ENCODE peak calls at places on chromosomes 7 and 10, in seven cellular contexts. One of them, this sample, is unnamed. For H3K36me3, the result is how much of the 10 kb centered on the place peaks cover.

GRCh38 chr10:109933984-109934565 is 10.8 kb upstream of the XPNPEP1 start:
- DNase-seq in tibial nerve: no peak
- DNase-seq in neuronal stem cell: no peak
- DNase-seq in adrenal gland: no peak
- DNase-seq in lower lobe of right lung: no peak
- DNase-seq in PC-9: no peak
- DNase-seq in H7: peak
- DNase-seq in this sample: no peak

GRCh38 chr10:101011517-101012423 is 12.2 kb downstream of the LZTS2 start:
- DNase-seq in adrenal gland: no peak
- DNase-seq in H7: peak
- DNase-seq in PC-9: no peak
- DNase-seq in neuronal stem cell: no peak
- DNase-seq in lower lobe of right lung: no peak
- DNase-seq in tibial nerve: no peak
- DNase-seq in this sample: no peak

GRCh38 chr7:142196066-142196840 is 61.6 kb downstream of the PRSS58 start:
- DNase-seq in tibial nerve: no peak
- DNase-seq in neuronal stem cell: no peak
- DNase-seq in adrenal gland: no peak
- DNase-seq in lower lobe of right lung: no peak
- DNase-seq in H7: no peak
- DNase-seq in PC-9: no peak
- DNase-seq in this sample: no peak

GRCh38 chr7:69211336-69211735 is 386.9 kb upstream of the AUTS2 start:
- DNase-seq in lower lobe of right lung: no peak
- DNase-seq in adrenal gland: peak
- DNase-seq in H7: no peak
- DNase-seq in PC-9: no peak
- DNase-seq in tibial nerve: no peak
- DNase-seq in neuronal stem cell: no peak
- DNase-seq in this sample: no peak

GRCh38 chr10:87771871-87772500 is 46.0 kb downstream of the ATAD1 start:
- DNase-seq in PC-9: no peak
- DNase-seq in tibial nerve: no peak
- DNase-seq in H7: no peak
- DNase-seq in adrenal gland: no peak
- DNase-seq in neuronal stem cell: no peak
- DNase-seq in lower lobe of right lung: no peak
- DNase-seq in this sample: no peak

GRCh38 chr7:113099284-113099919 is 12.8 kb upstream of the GPR85 start:
- DNase-seq in adrenal gland: no peak
- DNase-seq in PC-9: peak
- DNase-seq in tibial nerve: no peak
- DNase-seq in neuronal stem cell: no peak
- DNase-seq in H7: no peak
- DNase-seq in lower lobe of right lung: no peak
- DNase-seq in this sample: no peak

GRCh38 chr10:93903051-93903450 is 9.3 kb downstream of the SLC35G1 start:
- DNase-seq in lower lobe of right lung: no peak
- DNase-seq in neuronal stem cell: no peak
- DNase-seq in PC-9: no peak
- DNase-seq in H7: no peak
- DNase-seq in tibial nerve: no peak
- DNase-seq in adrenal gland: no peak
- DNase-seq in this sample: no peak

GRCh38 chr7:66669088-66669487 is 40.4 kb downstream of the KCTD7 start:
- DNase-seq in H7: peak
- DNase-seq in neuronal stem cell: no peak
- DNase-seq in PC-9: no peak
- DNase-seq in lower lobe of right lung: no peak
- DNase-seq in adrenal gland: no peak
- DNase-seq in tibial nerve: peak
- DNase-seq in this sample: no peak

GRCh38 chr7:158910254-158911053 is 54.1 kb downstream of the DYNC2I1 start:
- DNase-seq in neuronal stem cell: no peak
- DNase-seq in PC-9: no peak
- DNase-seq in lower lobe of right lung: peak
- DNase-seq in tibial nerve: no peak
- DNase-seq in H7: peak
- DNase-seq in adrenal gland: no peak
- DNase-seq in this sample: no peak

GRCh38 chr7:122520961-122521555 is 177.9 kb downstream of the RNF133 start:
- DNase-seq in lower lobe of right lung: no peak
- DNase-seq in tibial nerve: no peak
- DNase-seq in neuronal stem cell: no peak
- DNase-seq in adrenal gland: no peak
- DNase-seq in PC-9: no peak
- DNase-seq in H7: no peak
- DNase-seq in this sample: no peak

GRCh38 chr7:68401313-68401712 is 1197.0 kb upstream of the AUTS2 start:
- DNase-seq in PC-9: no peak
- DNase-seq in neuronal stem cell: no peak
- DNase-seq in H7: no peak
- DNase-seq in tibial nerve: no peak
- DNase-seq in lower lobe of right lung: no peak
- DNase-seq in adrenal gland: no peak
- DNase-seq in this sample: no peak

GRCh38 chr10:80137031-80137712 is 4.6 kb downstream of the PLAC9 start:
- DNase-seq in H7: peak
- DNase-seq in tibial nerve: peak
- DNase-seq in PC-9: no peak
- DNase-seq in adrenal gland: no peak
- DNase-seq in lower lobe of right lung: no peak
- DNase-seq in neuronal stem cell: no peak
- DNase-seq in this sample: no peak

GRCh38 chr10:17872191-17873091 is 63.3 kb downstream of the MRC1 start:
- DNase-seq in H7: no peak
- DNase-seq in adrenal gland: no peak
- DNase-seq in tibial nerve: no peak
- DNase-seq in neuronal stem cell: peak
- DNase-seq in PC-9: peak
- DNase-seq in lower lobe of right lung: no peak
- DNase-seq in this sample: no peak

GRCh38 chr10:125742465-125742864 is 23.0 kb downstream of the EDRF1 start:
- DNase-seq in tibial nerve: no peak
- DNase-seq in PC-9: no peak
- DNase-seq in lower lobe of right lung: no peak
- DNase-seq in neuronal stem cell: no peak
- DNase-seq in adrenal gland: no peak
- DNase-seq in H7: no peak
- DNase-seq in this sample: no peak

GRCh38 chr7:139784643-139785042 is 6.8 kb upstream of the HIPK2 start:
- DNase-seq in neuronal stem cell: no peak
- DNase-seq in lower lobe of right lung: no peak
- DNase-seq in PC-9: no peak
- DNase-seq in tibial nerve: no peak
- DNase-seq in H7: no peak
- DNase-seq in adrenal gland: no peak
- DNase-seq in this sample: no peak

GRCh38 chr10:3424102-3424803 is 251.7 kb upstream of the PITRM1 start:
- DNase-seq in adrenal gland: peak
- DNase-seq in tibial nerve: no peak
- DNase-seq in PC-9: no peak
- DNase-seq in H7: no peak
- DNase-seq in neuronal stem cell: no peak
- DNase-seq in lower lobe of right lung: peak
- DNase-seq in this sample: no peak

GRCh38 chr7:150903627-150904026 is 51.3 kb downstream of the AOC1 start:
- DNase-seq in neuronal stem cell: no peak
- DNase-seq in lower lobe of right lung: peak
- DNase-seq in adrenal gland: peak
- DNase-seq in PC-9: peak
- DNase-seq in tibial nerve: no peak
- DNase-seq in H7: no peak
- DNase-seq in this sample: no peak

GRCh38 chr7:133339772-133340171 is 86.9 kb downstream of the EXOC4 start:
- DNase-seq in PC-9: no peak
- DNase-seq in adrenal gland: no peak
- DNase-seq in H7: no peak
- DNase-seq in lower lobe of right lung: no peak
- DNase-seq in neuronal stem cell: no peak
- DNase-seq in tibial nerve: no peak
- DNase-seq in this sample: no peak

DNA sequence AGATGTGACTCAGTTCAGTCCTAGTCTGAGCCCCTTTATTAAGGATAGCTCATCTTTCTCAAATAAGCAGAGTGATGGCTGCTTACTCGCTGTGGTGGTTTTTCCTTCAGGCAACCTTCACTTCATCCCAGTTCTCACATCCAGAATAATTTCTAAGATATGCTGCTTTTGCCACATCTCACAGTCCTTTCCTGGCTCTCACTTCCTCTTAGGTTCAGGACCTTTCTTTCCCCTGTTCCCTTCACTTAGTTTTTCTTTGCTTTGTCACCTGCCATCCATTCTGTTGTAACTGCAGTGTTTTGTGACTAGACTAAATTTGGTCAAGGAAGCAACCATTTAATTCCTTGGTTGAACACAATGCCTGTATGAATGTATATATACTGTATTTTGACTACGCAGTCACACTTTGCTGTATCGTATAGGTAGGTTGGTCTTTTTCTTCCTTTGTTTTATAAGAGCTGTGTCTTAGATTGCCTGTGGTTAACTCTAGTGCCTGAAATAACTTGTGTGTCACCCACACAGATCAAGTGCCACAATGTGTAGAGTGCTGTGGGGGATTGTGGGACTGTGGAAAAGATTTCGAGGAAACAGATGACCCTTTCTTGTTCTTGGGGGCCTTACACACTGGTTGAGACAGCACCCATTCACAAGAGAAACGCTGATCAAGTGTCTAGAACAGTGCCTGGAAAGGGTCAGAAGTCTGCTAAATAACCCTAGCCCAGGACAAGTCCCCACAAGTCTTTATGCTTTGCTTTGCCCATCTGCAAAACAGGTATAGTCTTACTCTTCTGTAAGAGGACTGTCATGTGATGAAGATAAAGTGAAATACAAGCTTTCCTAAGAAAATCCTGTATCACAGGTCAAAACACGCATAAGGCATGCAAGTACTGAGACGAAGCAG is 2.6 kb downstream of the ZNF655 start:
- DNase-seq in PC-9: no peak
- DNase-seq in lower lobe of right lung: no peak
- DNase-seq in H7: no peak
- DNase-seq in neuronal stem cell: no peak
- DNase-seq in adrenal gland: no peak
- DNase-seq in tibial nerve: no peak
- DNase-seq in this sample: no peak
- H3K36me3 ChIP-seq in PC-9: under half
- H3K36me3 ChIP-seq in lower lobe of right lung: half or more
- H3K36me3 ChIP-seq in H7: under half
- H3K36me3 ChIP-seq in neuronal stem cell: half or more
- H3K36me3 ChIP-seq in adrenal gland: under half
- H3K36me3 ChIP-seq in tibial nerve: under half
- H3K36me3 ChIP-seq in this sample: under half

DNA sequence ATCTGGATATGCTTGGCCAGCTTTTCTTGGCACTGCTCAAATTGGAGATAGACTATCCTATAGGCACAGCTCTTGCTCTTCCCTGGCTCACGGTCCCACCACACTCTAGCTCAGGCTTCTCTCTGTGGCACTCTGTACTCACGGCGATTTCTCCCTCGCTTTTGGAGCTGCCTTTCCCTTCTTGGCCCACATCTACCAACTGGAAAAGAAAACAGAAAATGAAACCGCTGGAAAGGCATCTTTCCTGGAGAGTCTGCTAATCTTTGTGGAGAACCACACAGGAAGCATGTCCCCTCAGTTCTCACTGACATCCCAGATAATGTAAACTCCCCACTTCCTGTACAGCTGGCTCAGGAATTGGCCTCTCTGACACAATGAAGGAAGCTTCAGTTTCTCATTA is 210.0 kb downstream of the JCAD start:
- DNase-seq in tibial nerve: no peak
- DNase-seq in H7: no peak
- DNase-seq in lower lobe of right lung: no peak
- DNase-seq in adrenal gland: peak
- DNase-seq in PC-9: no peak
- DNase-seq in neuronal stem cell: no peak
- DNase-seq in this sample: no peak
- H3K4me3 ChIP-seq in tibial nerve: no peak
- H3K4me3 ChIP-seq in H7: no peak
- H3K4me3 ChIP-seq in lower lobe of right lung: peak
- H3K4me3 ChIP-seq in adrenal gland: peak
- H3K4me3 ChIP-seq in PC-9: no peak
- H3K4me3 ChIP-seq in neuronal stem cell: no peak
- H3K4me3 ChIP-seq in this sample: no peak

DNA sequence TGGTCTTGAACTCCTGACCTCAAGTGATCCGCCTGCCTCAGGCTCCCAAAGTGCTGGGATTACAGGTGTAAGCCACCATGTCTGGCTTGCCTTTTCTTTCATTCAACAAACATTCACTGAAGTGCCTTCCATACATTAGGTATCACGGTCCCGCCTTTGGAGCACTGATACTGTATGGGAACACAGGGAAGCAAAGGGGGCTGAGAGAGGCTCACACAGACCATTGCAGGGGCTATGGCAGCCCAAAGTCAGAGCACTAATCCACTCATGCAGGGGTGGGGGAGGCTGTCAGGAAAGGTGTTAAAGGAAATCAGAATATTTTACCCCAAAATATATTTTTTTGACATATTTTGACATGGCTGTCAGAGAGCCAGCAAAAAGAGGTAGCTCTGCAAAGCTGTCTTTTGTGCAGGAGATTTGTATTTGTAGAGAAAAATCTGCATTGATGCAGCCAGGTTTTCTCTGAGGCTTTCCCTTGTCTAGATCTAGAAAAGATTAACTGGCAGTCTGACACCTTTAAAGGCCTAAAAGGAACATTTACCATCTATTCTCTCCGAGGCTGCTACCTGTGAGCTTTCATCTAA is 42.0 kb upstream of the PDLIM1 start:
- DNase-seq in tibial nerve: no peak
- DNase-seq in PC-9: no peak
- DNase-seq in H7: no peak
- DNase-seq in neuronal stem cell: no peak
- DNase-seq in adrenal gland: no peak
- DNase-seq in lower lobe of right lung: no peak
- DNase-seq in this sample: no peak
- H3K36me3 ChIP-seq in tibial nerve: under half
- H3K36me3 ChIP-seq in PC-9: under half
- H3K36me3 ChIP-seq in H7: under half
- H3K36me3 ChIP-seq in neuronal stem cell: under half
- H3K36me3 ChIP-seq in adrenal gland: under half
- H3K36me3 ChIP-seq in lower lobe of right lung: under half
- H3K36me3 ChIP-seq in this sample: under half

DNA sequence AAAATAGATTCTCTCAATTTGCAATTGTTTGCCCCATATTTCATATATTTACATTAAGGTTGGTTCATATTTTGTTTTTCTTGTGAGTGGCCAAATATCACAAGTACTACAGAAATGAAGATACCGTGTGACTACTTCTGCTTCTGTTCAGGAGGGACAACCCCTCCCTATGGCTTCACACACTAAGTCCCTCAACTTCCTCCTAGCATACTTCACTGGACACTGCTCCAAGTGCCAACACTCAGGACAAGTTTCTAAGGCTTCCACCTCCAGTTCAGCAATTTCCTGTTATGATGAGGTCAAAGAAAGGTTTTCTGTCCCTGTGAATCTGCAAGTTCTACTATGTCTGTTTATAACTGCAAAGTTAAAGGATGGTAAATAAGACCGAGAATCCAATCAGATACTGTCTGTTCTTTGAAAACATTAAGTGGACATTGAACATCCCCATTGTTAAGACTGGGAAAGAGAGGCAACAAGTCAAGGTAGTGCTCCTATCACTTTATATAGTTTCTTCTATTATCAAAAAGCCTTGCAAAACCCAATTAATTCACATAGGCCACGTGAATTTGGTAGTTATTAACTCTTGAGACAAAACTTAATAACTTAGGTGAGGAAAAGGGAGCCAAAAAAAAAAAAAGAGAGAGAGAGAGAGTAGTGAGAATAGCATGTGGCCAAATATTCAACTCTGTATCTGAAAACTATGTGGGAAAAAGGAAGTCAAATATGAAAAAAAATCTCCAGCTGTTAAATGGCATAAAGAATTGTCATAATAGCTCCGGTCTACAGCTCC is 81.3 kb upstream of the DKK1 start:
- DNase-seq in neuronal stem cell: no peak
- DNase-seq in H7: no peak
- DNase-seq in lower lobe of right lung: no peak
- DNase-seq in PC-9: no peak
- DNase-seq in adrenal gland: no peak
- DNase-seq in tibial nerve: no peak
- DNase-seq in this sample: no peak
- H3K4me3 ChIP-seq in neuronal stem cell: no peak
- H3K4me3 ChIP-seq in H7: peak
- H3K4me3 ChIP-seq in lower lobe of right lung: peak
- H3K4me3 ChIP-seq in PC-9: peak
- H3K4me3 ChIP-seq in adrenal gland: peak
- H3K4me3 ChIP-seq in tibial nerve: no peak
- H3K4me3 ChIP-seq in this sample: no peak

This sample was measured in GM06990.